ENCODE peak calls at places on chromosomes 5 and 9, in seven cellular contexts. M, J, I, H, N, Y and U are unnamed samples.

GRCh38 chr5:98791110-98791509 is 17.6 kb downstream of the RGMB start:
- DNase-seq in I (no peak), M (no peak), N (no peak), J (no peak), Y (no peak), H (no peak), U (no peak)

GRCh38 chr9:107020040-107020530 is 157.1 kb downstream of the ZNF462 start:
- DNase-seq in J (no peak), N (no peak), M (no peak), Y (no peak), H (no peak), I (peak), U (peak)

GRCh38 chr9:132412089-132412488 is 2.1 kb downstream of the CFAP77 start:
- DNase-seq in N (no peak), Y (peak), M (peak), J (no peak), H (no peak), I (peak), U (peak)

GRCh38 chr5:35294976-35295375 is 64.7 kb upstream of the PRLR start:
- DNase-seq in M (no peak), N (no peak), J (no peak), Y (no peak), I (no peak), H (no peak), U (peak)

GRCh38 chr5:144335561-144335960 is 164.9 kb downstream of the KCTD16 start:
- DNase-seq in I (no peak), M (no peak), Y (no peak), H (no peak), J (no peak), N (no peak), U (no peak)

GRCh38 chr9:109568568-109569210 is 70.6 kb upstream of the PTPN3 start:
- DNase-seq in M (no peak), J (no peak), I (no peak), H (no peak), N (no peak), Y (no peak), U (no peak)

GRCh38 chr5:26700759-26701384 is 337.5 kb downstream of the CDH9 start:
- DNase-seq in Y (peak), I (peak), H (no peak), M (no peak), N (no peak), J (no peak), U (peak)

GRCh38 chr5:168681556-168682183 is 102.5 kb upstream of the PANK3 start:
- DNase-seq in M (no peak), H (no peak), J (no peak), I (peak), N (peak), Y (peak), U (no peak)

GRCh38 chr5:170579623-170580022 is 75.8 kb downstream of the KCNIP1 start:
- DNase-seq in N (no peak), I (no peak), Y (no peak), J (no peak), M (no peak), H (no peak), U (no peak)

GRCh38 chr9:95126739-95127138 is 190.8 kb downstream of the FANCC start:
- DNase-seq in N (peak), H (no peak), I (no peak), M (no peak), Y (no peak), J (no peak), U (no peak)

GRCh38 chr9:110029422-110029814 is 178.5 kb downstream of the C9orf152 start:
- DNase-seq in N (peak), J (no peak), H (no peak), I (peak), M (no peak), Y (no peak), U (no peak)

GRCh38 chr5:77077821-77078176 is 9.3 kb downstream of the ZBED3 start:
- DNase-seq in N (no peak), H (no peak), Y (no peak), M (no peak), I (no peak), J (no peak), U (no peak)

GRCh38 chr5:41503860-41504259 is 6.5 kb downstream of the PLCXD3 start:
- DNase-seq in I (no peak), N (no peak), M (no peak), H (no peak), Y (no peak), J (no peak), U (no peak)

GRCh38 chr5:145925353-145925752 is 11.0 kb upstream of the SH3RF2 start:
- DNase-seq in J (no peak), M (no peak), N (no peak), I (peak), Y (no peak), H (no peak), U (peak)

GRCh38 chr5:162268694-162269481 is 201.3 kb downstream of the GABRG2 start:
- DNase-seq in Y (no peak), M (no peak), I (no peak), J (no peak), N (no peak), H (no peak), U (no peak)

GRCh38 chr9:124914753-124915405 is 26.0 kb downstream of the GOLGA1 start:
- DNase-seq in I (no peak), Y (no peak), J (no peak), H (no peak), N (no peak), M (no peak), U (no peak)

GRCh38 chr5:163755505-163755904 is 250.1 kb downstream of the MAT2B start:
- DNase-seq in Y (no peak), M (no peak), H (no peak), I (no peak), N (no peak), J (no peak), U (no peak)

GRCh38 chr9:89153618-89154017 is 25.0 kb downstream of the SHC3 start:
- DNase-seq in H (no peak), Y (peak), N (peak), J (no peak), I (peak), M (no peak), U (no peak)

GRCh38 chr9:12784461-12785250 is 9.8 kb downstream of the LURAP1L start:
- DNase-seq in J (no peak), M (no peak), I (no peak), H (no peak), Y (no peak), N (peak), U (no peak)

GRCh38 chr5:1235379-1235778 is 10.2 kb downstream of the SLC6A18 start:
- DNase-seq in M (no peak), H (no peak), J (no peak), Y (no peak), I (no peak), N (no peak), U (no peak)

GRCh38 chr5:51033215-51033614 is 350.0 kb upstream of the ISL1 start:
- DNase-seq in I (no peak), J (no peak), Y (no peak), M (no peak), N (no peak), H (no peak), U (no peak)

GRCh38 chr5:1540831-1541661 is 17.3 kb upstream of the LPCAT1 start:
- DNase-seq in I (no peak), Y (no peak), M (no peak), N (peak), J (no peak), H (no peak), U (no peak)

GRCh38 chr5:121949885-121950284 is 11.9 kb upstream of the SRFBP1 start:
- DNase-seq in I (peak), N (no peak), M (no peak), Y (peak), H (no peak), J (no peak), U (peak)

GRCh38 chr5:108093186-108093585 is 288.7 kb downstream of the FBXL17 start:
- DNase-seq in I (peak), H (no peak), N (no peak), Y (no peak), J (no peak), M (peak), U (peak)

GRCh38 chr9:130537346-130538050 is 41.9 kb upstream of the FUBP3 start:
- DNase-seq in H (no peak), J (no peak), M (no peak), I (no peak), N (no peak), Y (no peak), U (no peak)

GRCh38 chr5:115432691-115433090 is 111.9 kb downstream of the FEM1C start:
- DNase-seq in H (no peak), Y (no peak), I (no peak), N (no peak), J (no peak), M (no peak), U (no peak)

GRCh38 chr5:132363431-132364112 is 5.9 kb upstream of the SLC22A5 start:
- DNase-seq in Y (no peak), M (no peak), N (peak), J (no peak), H (no peak), I (peak), U (no peak)

GRCh38 chr9:104868687-104869404 is 59.1 kb downstream of the ABCA1 start:
- DNase-seq in N (no peak), I (peak), H (peak), Y (no peak), J (no peak), M (peak), U (peak)

GRCh38 chr5:96193946-96194345 is 232.3 kb upstream of the ELL2 start:
- DNase-seq in I (no peak), J (no peak), N (no peak), M (no peak), Y (no peak), H (no peak), U (no peak)

GRCh38 chr9:135887585-135888050 is 19.7 kb downstream of the CAMSAP1 start:
- DNase-seq in M (peak), N (no peak), J (peak), I (no peak), H (no peak), Y (peak), U (no peak)